ENCODE peak calls at places on chromosomes 16 and 17, in nine cellular contexts. Z is stomach, E is Peyer's patch, L is fibroblast of pulmonary artery, C is glutamatergic neuron, M is HL-60, N is heart right ventricle, O is heart left ventricle, Y is progenitor cell of endocrine pancreas. B is an unnamed sample.

GRCh38 chr16:55372792-55373488 is 48.9 kb downstream of the IRX6 start:
- DNase-seq in Z (no peak), E (no peak), L (no peak), C (no peak), M (no peak), N (peak), O (no peak), Y (no peak), B (no peak)

GRCh38 chr17:978110-979093 is 1.2 kb downstream of the NXN start:
- DNase-seq in Z (peak), E (no peak), L (no peak), C (peak), M (no peak), N (peak), O (peak), Y (peak), B (no peak)

GRCh38 chr17:82009413-82009812 is 13.3 kb downstream of the CENPX start:
- DNase-seq in Z (no peak), E (no peak), L (no peak), C (no peak), M (no peak), N (no peak), O (no peak), Y (no peak), B (no peak)

GRCh38 chr16:49682577-49683165 is 173.2 kb downstream of the ZNF423 start:
- DNase-seq in Z (no peak), E (no peak), L (no peak), C (no peak), M (no peak), N (no peak), O (no peak), Y (no peak), B (no peak)

GRCh38 chr17:42387221-42387657 is 1.0 kb downstream of the STAT3 start:
- DNase-seq in Z (no peak), E (no peak), L (peak), C (no peak), M (peak), N (no peak), O (no peak), Y (no peak), B (no peak)

GRCh38 chr17:4635823-4636375 is 5.6 kb downstream of the ALOX15 start:
- DNase-seq in Z (no peak), E (peak), L (no peak), C (no peak), M (peak), N (peak), O (no peak), Y (no peak), B (no peak)

GRCh38 chr17:73307130-73307529 is 4.7 kb downstream of the CDC42EP4 start:
- DNase-seq in Z (peak), E (no peak), L (no peak), C (no peak), M (no peak), N (no peak), O (no peak), Y (no peak), B (no peak)

GRCh38 chr17:8289103-8289397 is 580 bp downstream of the RANGRF start:
- DNase-seq in Z (no peak), E (no peak), L (no peak), C (peak), M (peak), N (no peak), O (no peak), Y (no peak), B (no peak)

GRCh38 chr17:76398523-76399174 is 14.2 kb downstream of the SPHK1 start:
- DNase-seq in Z (no peak), E (no peak), L (no peak), C (no peak), M (peak), N (no peak), O (no peak), Y (no peak), B (no peak)

GRCh38 chr16:3022697-3023414 is 886 bp downstream of the HCFC1R1 start:
- DNase-seq in Z (no peak), E (no peak), L (peak), C (peak), M (no peak), N (peak), O (peak), Y (no peak), B (no peak)

GRCh38 chr17:50167371-50167770 is 1.6 kb downstream of the SGCA start:
- DNase-seq in Z (no peak), E (no peak), L (no peak), C (no peak), M (no peak), N (no peak), O (no peak), Y (no peak), B (no peak)

GRCh38 chr16:17471745-17472075 is 950 bp upstream of the XYLT1 start:
- DNase-seq in Z (no peak), E (no peak), L (no peak), C (no peak), M (no peak), N (no peak), O (no peak), Y (no peak), B (no peak)

GRCh38 chr16:84087461-84088151 is 29.1 kb downstream of the MBTPS1 start:
- DNase-seq in Z (no peak), E (no peak), L (no peak), C (no peak), M (no peak), N (no peak), O (no peak), Y (no peak), B (no peak)

GRCh38 chr16:707062-707538 is 1.5 kb upstream of the FBXL16 start:
- DNase-seq in Z (no peak), E (no peak), L (no peak), C (no peak), M (no peak), N (no peak), O (no peak), Y (no peak), B (no peak)

GRCh38 chr16:57407521-57408353 is 3.2 kb downstream of the CCL17 start:
- DNase-seq in Z (no peak), E (no peak), L (no peak), C (no peak), M (no peak), N (no peak), O (no peak), Y (no peak), B (no peak)

GRCh38 chr16:79402356-79402755 is 198.2 kb downstream of the MAF start:
- DNase-seq in Z (peak), E (no peak), L (no peak), C (no peak), M (no peak), N (no peak), O (no peak), Y (no peak), B (no peak)

GRCh38 chr17:35051183-35051578 is 12.3 kb downstream of the RFFL start:
- DNase-seq in Z (no peak), E (peak), L (peak), C (no peak), M (no peak), N (no peak), O (no peak), Y (no peak), B (no peak)

GRCh38 chr17:4616456-4616855 is 25.0 kb downstream of the ALOX15 start:
- DNase-seq in Z (no peak), E (no peak), L (no peak), C (no peak), M (no peak), N (no peak), O (no peak), Y (no peak), B (no peak)

GRCh38 chr17:4236456-4236855 is 27.3 kb downstream of the ANKFY1 start:
- DNase-seq in Z (no peak), E (no peak), L (peak), C (no peak), M (no peak), N (no peak), O (no peak), Y (no peak), B (no peak)

GRCh38 chr16:12271006-12271405 is 294.5 kb downstream of the SNX29 start:
- DNase-seq in Z (no peak), E (no peak), L (no peak), C (peak), M (no peak), N (no peak), O (no peak), Y (no peak), B (no peak)

GRCh38 chr16:74776926-74777325 is 2.3 kb upstream of the FA2H start:
- DNase-seq in Z (no peak), E (no peak), L (no peak), C (no peak), M (no peak), N (no peak), O (no peak), Y (no peak), B (no peak)

GRCh38 chr17:18217412-18218015 is 7.9 kb upstream of the LLGL1 start:
- DNase-seq in Z (peak), E (peak), L (peak), C (peak), M (peak), N (peak), O (peak), Y (peak), B (peak)

GRCh38 chr16:81485824-81486554 is 41.4 kb downstream of the CMIP start:
- DNase-seq in Z (no peak), E (no peak), L (peak), C (no peak), M (no peak), N (no peak), O (no peak), Y (no peak), B (no peak)

GRCh38 chr16:24164402-24164801 is 91.7 kb upstream of the CACNG3 start:
- DNase-seq in Z (no peak), E (no peak), L (no peak), C (no peak), M (no peak), N (no peak), O (no peak), Y (no peak), B (no peak)

GRCh38 chr17:59046192-59046591 is 60.5 kb downstream of the TRIM37 start:
- DNase-seq in Z (no peak), E (no peak), L (peak), C (no peak), M (no peak), N (no peak), O (no peak), Y (no peak), B (no peak)

GRCh38 chr17:75504347-75505151 is 10.8 kb downstream of the CASKIN2 start:
- DNase-seq in Z (peak), E (peak), L (no peak), C (peak), M (peak), N (no peak), O (peak), Y (no peak), B (peak)

GRCh38 chr17:57625511-57625910 is 119.6 kb downstream of the CCDC182 start:
- DNase-seq in Z (no peak), E (no peak), L (no peak), C (no peak), M (no peak), N (no peak), O (no peak), Y (no peak), B (no peak)

GRCh38 chr16:77402118-77402517 is 32.7 kb downstream of the ADAMTS18 start:
- DNase-seq in Z (no peak), E (no peak), L (no peak), C (no peak), M (no peak), N (no peak), O (no peak), Y (no peak), B (no peak)

GRCh38 chr16:28081391-28081790 is 17.9 kb upstream of the GSG1L start:
- DNase-seq in Z (no peak), E (no peak), L (no peak), C (no peak), M (no peak), N (no peak), O (no peak), Y (no peak), B (no peak)

GRCh38 chr17:77349976-77350830 is 209.4 kb downstream of the SEC14L1 start:
- DNase-seq in Z (peak), E (peak), L (peak), C (no peak), M (no peak), N (peak), O (no peak), Y (no peak), B (peak)

GRCh38 chr17:59779521-59779920 is 72.1 kb downstream of the VMP1 start:
- DNase-seq in Z (no peak), E (no peak), L (no peak), C (no peak), M (no peak), N (no peak), O (no peak), Y (no peak), B (no peak)

GRCh38 chr17:42521036-42521435 is 15.0 kb upstream of the NAGLU start:
- DNase-seq in Z (no peak), E (no peak), L (no peak), C (no peak), M (no peak), N (no peak), O (no peak), Y (no peak), B (no peak)

GRCh38 chr16:23975293-23975692 is 139.5 kb downstream of the PRKCB start:
- DNase-seq in Z (no peak), E (no peak), L (no peak), C (no peak), M (no peak), N (no peak), O (no peak), Y (no peak), B (no peak)

GRCh38 chr17:57293077-57293476 is 36.8 kb downstream of the MSI2 start:
- DNase-seq in Z (no peak), E (no peak), L (no peak), C (no peak), M (no peak), N (no peak), O (no peak), Y (no peak), B (no peak)

DNA sequence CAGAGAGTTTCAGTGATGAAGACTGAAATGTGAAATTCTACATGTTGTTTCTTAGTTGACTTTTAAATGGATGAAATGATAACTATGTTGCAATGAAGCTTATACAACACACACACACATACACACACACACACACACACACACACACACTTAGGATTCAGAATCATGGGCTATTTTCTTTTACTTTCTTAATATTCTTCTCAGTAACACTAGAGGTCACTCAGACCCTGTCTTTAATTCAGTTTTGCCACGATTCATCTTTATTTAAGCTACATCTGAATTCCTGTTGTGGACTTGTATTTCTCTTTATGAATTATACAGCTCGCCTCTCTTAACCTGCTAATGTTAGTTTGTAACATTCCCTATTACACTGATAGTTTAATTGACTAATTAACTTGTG is 109.6 kb upstream of the GOT2 start:
- DNase-seq in Z (no peak), E (no peak), L (peak), C (no peak), M (peak), N (no peak), O (no peak), Y (no peak), B (no peak)
- TF ChIP-seq CTCF in Z (no peak), E (peak), L (no peak), C (no peak), M (peak), N (no peak), O (no peak), Y (peak), B (no peak)

GRCh38 chr17:15882058-15882720 is 62.7 kb upstream of the ADORA2B start:
- DNase-seq in Z (no peak), E (no peak), L (no peak), C (peak), M (no peak), N (no peak), O (no peak), Y (no peak), B (no peak)
- TF ChIP-seq CTCF in Z (no peak), E (no peak), L (no peak), C (no peak), M (no peak), N (no peak), O (no peak), Y (peak), B (no peak)

GRCh38 chr17:29212094-29212631 is 32.0 kb upstream of the MYO18A start:
- DNase-seq in Z (no peak), E (no peak), L (no peak), C (no peak), M (no peak), N (no peak), O (no peak), Y (no peak), B (no peak)

GRCh38 chr17:29215174-29215573 is 31.5 kb upstream of the CRYBA1 start:
- DNase-seq in Z (no peak), E (no peak), L (no peak), C (no peak), M (no peak), N (no peak), O (no peak), Y (no peak), B (no peak)

GRCh38 chr17:29214215-29215146 is 32.2 kb upstream of the CRYBA1 start:
- DNase-seq in Z (no peak), E (no peak), L (no peak), C (no peak), M (peak), N (no peak), O (no peak), Y (no peak), B (no peak)

GRCh38 chr17:29210879-29211278 is 30.7 kb upstream of the MYO18A start:
- DNase-seq in Z (no peak), E (no peak), L (no peak), C (no peak), M (no peak), N (no peak), O (no peak), Y (no peak), B (no peak)

GRCh38 chr17:29212681-29213121 is 32.5 kb upstream of the MYO18A start:
- DNase-seq in Z (no peak), E (no peak), L (no peak), C (no peak), M (no peak), N (no peak), O (no peak), Y (no peak), B (no peak)
- TF ChIP-seq CTCF in Z (no peak), E (no peak), L (no peak), C (no peak), M (no peak), N (no peak), O (no peak), Y (no peak), B (no peak)

GRCh38 chr17:11293480-11293879 is 52.5 kb downstream of the SHISA6 start:
- DNase-seq in Z (no peak), E (no peak), L (no peak), C (no peak), M (no peak), N (no peak), O (no peak), Y (no peak), B (no peak)

GRCh38 chr17:11300201-11300600 is 59.2 kb downstream of the SHISA6 start:
- DNase-seq in Z (no peak), E (no peak), L (no peak), C (no peak), M (no peak), N (no peak), O (no peak), Y (no peak), B (no peak)

GRCh38 chr17:11294826-11295225 is 53.8 kb downstream of the SHISA6 start:
- DNase-seq in Z (no peak), E (no peak), L (no peak), C (no peak), M (no peak), N (no peak), O (no peak), Y (no peak), B (no peak)

GRCh38 chr17:11298401-11298800 is 57.4 kb downstream of the SHISA6 start:
- DNase-seq in Z (no peak), E (no peak), L (no peak), C (no peak), M (no peak), N (no peak), O (no peak), Y (no peak), B (no peak)

GRCh38 chr17:11296994-11297393 is 56.0 kb downstream of the SHISA6 start:
- DNase-seq in Z (no peak), E (no peak), L (no peak), C (no peak), M (no peak), N (no peak), O (no peak), Y (no peak), B (no peak)
- TF ChIP-seq CTCF in Z (peak), E (no peak), L (no peak), C (peak), M (no peak), N (no peak), O (no peak), Y (peak), B (no peak)

GRCh38 chr16:85504242-85504641 is 108.9 kb upstream of the GSE1 start:
- DNase-seq in Z (no peak), E (no peak), L (no peak), C (no peak), M (no peak), N (no peak), O (no peak), Y (no peak), B (no peak)
- TF ChIP-seq CTCF in Z (no peak), E (no peak), L (no peak), C (no peak), M (no peak), N (no peak), O (no peak), Y (no peak), B (no peak)

DNA sequence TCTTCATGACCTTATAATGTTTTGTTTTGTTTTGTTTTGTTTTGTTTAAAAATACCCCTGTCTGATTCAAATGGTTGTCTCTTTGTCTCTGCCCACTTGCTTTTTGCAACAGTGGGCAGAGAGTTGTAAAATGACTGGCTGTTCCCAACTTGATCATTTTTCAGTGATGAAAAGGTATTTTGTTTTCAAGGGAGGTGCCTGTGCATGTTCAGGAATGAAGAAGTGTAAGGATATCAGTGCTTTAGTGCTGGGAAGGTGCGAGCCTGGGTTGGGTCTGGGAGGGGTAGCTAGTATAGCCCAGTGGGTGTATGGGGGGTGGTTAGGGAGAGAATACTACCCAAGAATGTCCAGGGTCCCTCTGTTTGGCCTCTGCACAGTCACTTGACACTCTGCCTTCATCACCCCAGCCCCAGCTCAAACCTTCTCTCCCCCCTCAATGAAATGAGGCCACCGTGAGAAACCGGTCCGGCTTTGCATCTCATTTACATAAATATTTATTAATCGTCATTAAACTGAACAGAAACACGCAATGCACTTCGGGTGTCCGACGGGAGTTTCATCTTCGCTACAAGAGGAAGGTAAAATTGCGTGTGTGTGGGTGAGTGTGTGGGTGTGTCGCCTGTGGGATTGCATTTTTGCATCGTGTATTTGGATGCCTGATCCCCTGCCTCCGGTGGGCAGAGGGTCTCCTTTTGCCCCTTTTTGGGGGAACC is 4.3 kb downstream of the NEUROD2 start:
- DNase-seq in Z (no peak), E (no peak), L (no peak), C (no peak), M (no peak), N (no peak), O (no peak), Y (no peak), B (no peak)
- TF ChIP-seq CTCF in Z (no peak), E (no peak), L (no peak), C (no peak), M (no peak), N (no peak), O (no peak), Y (no peak), B (no peak)

DNA sequence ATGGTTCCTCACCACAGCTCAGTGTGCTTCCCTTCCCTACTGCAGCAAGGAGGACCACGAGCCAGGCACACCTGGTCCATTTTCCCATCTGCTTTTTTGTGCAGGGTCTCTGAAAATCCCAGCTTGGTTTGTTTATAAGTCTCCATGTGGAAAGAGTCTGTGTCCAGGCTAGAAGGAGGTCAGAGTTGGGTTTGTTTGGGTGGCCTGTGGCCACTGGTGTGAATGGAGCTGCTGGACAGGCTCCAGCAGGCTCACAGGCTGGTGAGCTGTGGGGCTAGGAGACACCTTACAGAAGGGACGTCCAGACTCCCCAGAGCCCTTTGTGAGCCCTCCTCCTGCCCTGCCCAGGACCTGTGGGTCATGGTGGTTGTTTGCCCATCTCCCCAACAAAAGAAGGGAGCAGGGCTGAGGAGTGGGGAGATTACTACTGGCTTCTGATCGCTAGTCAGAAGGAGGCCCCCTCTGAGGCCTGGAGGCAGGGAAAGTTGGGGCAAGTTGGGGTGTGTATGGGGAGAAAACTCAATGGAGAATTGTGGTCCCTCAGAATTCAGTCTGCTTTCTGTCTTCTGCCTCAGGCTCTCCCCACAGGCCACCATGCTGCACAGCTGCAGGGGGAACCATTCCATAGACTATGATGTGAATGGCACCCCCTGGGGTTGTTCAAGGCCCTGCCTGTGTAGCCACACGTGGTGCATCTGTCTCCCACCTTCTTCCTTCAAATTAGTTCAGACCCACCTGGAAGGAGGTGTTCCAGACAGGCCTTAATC is 4.1 kb downstream of the RARA start:
- DNase-seq in Z (no peak), E (no peak), L (no peak), C (peak), M (no peak), N (peak), O (no peak), Y (no peak), B (no peak)
- TF ChIP-seq CTCF in Z (no peak), E (no peak), L (no peak), C (no peak), M (no peak), N (no peak), O (no peak), Y (no peak), B (no peak)